ENCODE peak calls at places on chromosomes 12 and 14, in nine cellular contexts. Q is lower leg skin, O is ovary, K is mucosa of descending colon, W is PC-9, Y is astrocyte of the spinal cord, J is mammary epithelial cell, G is fibroblast of lung, P is endothelial cell. D is an unnamed sample.

GRCh38 chr12:39971348-39971747 is 134.5 kb downstream of the SLC2A13 start:
- DNase-seq in P (no peak), J (no peak), K (no peak), W (no peak), Y (no peak), G (no peak), Q (no peak), O (no peak), D (no peak)

GRCh38 chr12:69091447-69092022 is 147.8 kb upstream of the CPSF6 start:
- DNase-seq in Y (no peak), W (no peak), G (no peak), J (no peak), Q (no peak), O (no peak), P (no peak), K (no peak), D (no peak)

GRCh38 chr12:18799140-18799446 is 61.2 kb downstream of the CAPZA3 start:
- DNase-seq in W (no peak), G (no peak), O (no peak), J (no peak), Y (no peak), P (no peak), Q (no peak), K (no peak), D (no peak)

GRCh38 chr14:35050652-35051051 is 4.6 kb downstream of the FAM177A1 start:
- DNase-seq in O (no peak), J (no peak), K (no peak), Y (peak), W (no peak), P (no peak), Q (no peak), G (peak), D (no peak)

GRCh38 chr14:70641548-70642312 is at the start of gene TTC9:
- DNase-seq in W (peak), P (peak), Y (no peak), Q (no peak), K (no peak), J (no peak), O (peak), G (no peak), D (no peak)

GRCh38 chr12:26787125-26787495 is 45.9 kb downstream of the ITPR2 start:
- DNase-seq in O (peak), Q (no peak), J (peak), Y (peak), P (no peak), K (no peak), G (peak), W (no peak), D (peak)

GRCh38 chr12:64064706-64065105 is 157.4 kb downstream of the KICS2 start:
- DNase-seq in G (no peak), Y (no peak), J (no peak), W (no peak), Q (no peak), K (no peak), P (no peak), O (no peak), D (no peak)

GRCh38 chr12:101670007-101670671 is 27.3 kb upstream of the CHPT1 start:
- DNase-seq in Q (peak), K (peak), P (peak), J (peak), O (no peak), G (peak), W (no peak), Y (peak), D (peak)

GRCh38 chr14:47674546-47675238 is 713 bp downstream of the MDGA2 start:
- DNase-seq in G (no peak), O (no peak), P (peak), K (no peak), J (no peak), Y (peak), Q (no peak), W (no peak), D (no peak)

GRCh38 chr12:106753526-106753925 is 21.0 kb upstream of the RIC8B start:
- DNase-seq in O (no peak), J (no peak), Y (no peak), Q (no peak), P (no peak), K (peak), W (no peak), G (no peak), D (no peak)

GRCh38 chr12:124172646-124173045 is 122.2 kb upstream of the RFLNA start:
- DNase-seq in W (no peak), O (no peak), K (no peak), Y (peak), Q (no peak), P (no peak), G (no peak), J (peak), D (no peak)

GRCh38 chr14:93133476-93133875 is 17.8 kb upstream of the ITPK1 start:
- DNase-seq in Y (no peak), K (no peak), W (peak), Q (peak), O (no peak), G (peak), P (no peak), J (peak), D (peak)

GRCh38 chr12:66755727-66756395 is 77.0 kb upstream of the GRIP1 start:
- DNase-seq in P (no peak), K (no peak), Y (no peak), W (no peak), G (no peak), O (no peak), Q (no peak), J (no peak), D (no peak)

GRCh38 chr12:76945867-76946266 is 67.0 kb upstream of the CSRP2 start:
- DNase-seq in G (peak), O (no peak), J (peak), W (no peak), K (no peak), P (no peak), Q (no peak), Y (peak), D (no peak)

GRCh38 chr12:101925352-101925751 is 48.0 kb downstream of the DRAM1 start:
- DNase-seq in J (peak), K (peak), W (no peak), Q (peak), O (peak), P (no peak), Y (peak), G (peak), D (peak)

GRCh38 chr12:62332598-62332997 is 72.4 kb downstream of the USP15 start:
- DNase-seq in O (no peak), K (no peak), P (no peak), G (peak), W (no peak), Y (peak), J (peak), Q (no peak), D (peak)

GRCh38 chr12:30796891-30797371 is 42.2 kb upstream of the CAPRIN2 start:
- DNase-seq in O (no peak), G (peak), W (peak), K (no peak), J (peak), P (no peak), Y (peak), Q (no peak), D (no peak)

GRCh38 chr14:105938055-105938863 is 411.9 kb downstream of the TMEM121 start:
- DNase-seq in J (no peak), O (no peak), Q (no peak), W (no peak), P (no peak), K (no peak), Y (no peak), G (no peak), D (no peak)

GRCh38 chr12:6452245-6452731 is 446 bp downstream of the TAPBPL start:
- DNase-seq in W (no peak), Q (no peak), J (no peak), O (peak), G (no peak), P (no peak), K (peak), Y (no peak), D (no peak)

GRCh38 chr12:124883263-124883876 is 19.7 kb upstream of the SCARB1 start:
- DNase-seq in O (no peak), G (no peak), Y (no peak), J (no peak), Q (no peak), W (no peak), K (no peak), P (no peak), D (no peak)

GRCh38 chr14:37594238-37594915 is 672 bp downstream of the FOXA1 start:
- DNase-seq in Q (no peak), P (peak), K (peak), Y (peak), O (no peak), G (peak), W (peak), J (peak), D (peak)

GRCh38 chr14:58955294-58955821 is 233.1 kb upstream of the DAAM1 start:
- DNase-seq in P (no peak), O (no peak), Q (no peak), G (no peak), Y (peak), K (no peak), W (no peak), J (no peak), D (no peak)

GRCh38 chr14:98909251-98909944 is 362.6 kb downstream of the BCL11B start:
- DNase-seq in Q (no peak), G (peak), W (no peak), J (peak), O (no peak), P (no peak), Y (peak), K (no peak), D (no peak)

GRCh38 chr12:12582895-12583303 is 20.2 kb upstream of the DUSP16 start:
- DNase-seq in Y (no peak), J (peak), O (no peak), W (peak), G (peak), K (no peak), P (no peak), Q (no peak), D (peak)

GRCh38 chr12:7144414-7145120 is 14.4 kb downstream of the CLSTN3 start:
- DNase-seq in P (no peak), J (no peak), K (no peak), Q (no peak), W (no peak), O (peak), G (peak), Y (peak), D (no peak)

GRCh38 chr12:76033116-76034001 is 1.8 kb upstream of the PHLDA1 start:
- DNase-seq in G (peak), Y (peak), J (peak), Q (no peak), W (no peak), K (no peak), P (no peak), O (no peak), D (no peak)

GRCh38 chr14:23056257-23056955 is 914 bp downstream of the CDH24 start:
- DNase-seq in K (peak), G (peak), Y (peak), P (peak), O (peak), W (peak), Q (no peak), J (peak), D (no peak)

GRCh38 chr12:64256166-64256800 is 34.2 kb upstream of the KICS2 start:
- DNase-seq in Y (peak), Q (no peak), G (peak), K (peak), P (no peak), O (no peak), J (peak), W (no peak), D (peak)

GRCh38 chr14:104731249-104731924 is 7.4 kb downstream of the ADSS1 start:
- DNase-seq in O (no peak), P (no peak), K (no peak), W (no peak), G (no peak), Y (no peak), J (no peak), Q (no peak), D (no peak)
- TF ChIP-seq CTCF in O (no peak), P (peak), K (no peak), W (peak), G (peak), Y (peak), J (peak), Q (no peak), D (peak)

GRCh38 chr14:85978851-85979250 is 448.9 kb downstream of the FLRT2 start:
- DNase-seq in G (no peak), K (no peak), Y (no peak), O (no peak), J (no peak), Q (no peak), P (no peak), W (no peak), D (no peak)
- TF ChIP-seq CTCF in G (peak), K (no peak), Y (no peak), O (no peak), J (no peak), Q (no peak), P (no peak), W (no peak), D (no peak)

GRCh38 chr14:81301813-81302212 is 81.1 kb upstream of the GTF2A1 start:
- DNase-seq in Q (no peak), J (no peak), W (no peak), Y (no peak), O (no peak), P (no peak), K (no peak), G (no peak), D (no peak)

GRCh38 chr14:81305743-81306142 is 85.0 kb upstream of the GTF2A1 start:
- DNase-seq in Y (no peak), W (no peak), O (no peak), P (no peak), G (no peak), J (no peak), K (no peak), Q (no peak), D (no peak)

GRCh38 chr14:81301371-81301770 is 80.6 kb upstream of the GTF2A1 start:
- DNase-seq in Y (no peak), Q (no peak), J (no peak), G (no peak), K (no peak), O (no peak), P (no peak), W (no peak), D (no peak)

GRCh38 chr14:81303258-81303935 is 82.6 kb upstream of the GTF2A1 start:
- DNase-seq in Q (peak), G (no peak), J (peak), Y (no peak), K (peak), P (no peak), O (no peak), W (peak), D (no peak)

DNA sequence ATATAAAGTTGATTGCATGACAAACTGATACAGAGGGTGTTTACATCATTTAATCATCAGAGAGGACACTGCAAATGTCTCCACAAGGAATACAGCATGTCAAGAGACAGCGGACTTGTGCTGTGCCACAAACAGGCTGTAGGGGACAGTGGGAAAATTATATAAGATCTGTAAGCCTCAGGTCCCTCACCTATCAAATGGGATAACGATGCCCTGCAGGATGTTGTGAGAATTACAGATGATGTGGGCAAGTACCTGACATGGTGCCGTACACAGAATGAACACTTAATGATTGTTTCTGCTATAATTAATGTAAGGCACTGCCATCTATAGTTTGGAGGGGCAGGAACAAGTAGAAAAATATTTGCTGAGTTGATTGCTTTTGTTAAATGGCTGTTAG is 81.9 kb upstream of the GTF2A1 start:
- DNase-seq in Y (no peak), K (no peak), P (no peak), W (no peak), O (no peak), J (no peak), Q (no peak), G (no peak), D (no peak)
- TF ChIP-seq CTCF in Y (no peak), K (no peak), P (no peak), W (no peak), O (no peak), J (no peak), Q (no peak), G (no peak), D (no peak)

DNA sequence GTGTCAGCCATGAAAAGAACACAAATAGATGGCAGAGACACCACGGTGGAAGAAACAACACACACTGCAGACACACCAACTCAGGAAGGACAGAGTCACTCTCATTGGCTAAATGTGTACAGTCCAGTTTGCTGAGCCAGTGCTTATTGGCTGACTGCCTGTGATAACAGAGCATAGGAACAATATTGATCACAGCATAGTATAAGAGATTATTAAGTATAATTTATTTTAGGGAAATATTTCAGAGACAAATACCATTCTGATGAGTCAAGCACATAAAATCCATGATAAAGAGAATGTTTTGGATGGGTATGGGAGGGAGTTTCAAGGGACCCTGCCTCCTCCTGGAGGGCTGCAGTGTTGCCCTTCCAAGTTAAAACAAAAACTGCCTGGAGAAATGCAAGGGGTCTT is 50.9 kb downstream of the BTG1 start:
- DNase-seq in G (peak), Y (peak), W (no peak), Q (no peak), O (no peak), P (no peak), J (no peak), K (no peak), D (no peak)
- TF ChIP-seq CTCF in G (no peak), Y (peak), W (no peak), Q (no peak), O (no peak), P (no peak), J (no peak), K (no peak), D (no peak)

GRCh38 chr14:60561845-60562746 is 53.1 kb downstream of the SIX6 start:
- DNase-seq in W (peak), Q (no peak), K (peak), Y (peak), P (peak), O (peak), G (peak), J (peak), D (no peak)
- TF ChIP-seq CTCF in W (peak), Q (no peak), K (no peak), Y (peak), P (peak), O (no peak), G (peak), J (peak), D (peak)

GRCh38 chr12:15527201-15527782 is 205.0 kb downstream of the PTPRO start:
- DNase-seq in Q (no peak), Y (no peak), P (no peak), O (no peak), W (no peak), K (no peak), G (peak), J (peak), D (no peak)
- TF ChIP-seq CTCF in Q (no peak), Y (peak), P (no peak), O (no peak), W (peak), K (no peak), G (peak), J (peak), D (no peak)

GRCh38 chr12:52171950-52172512 is 19.8 kb downstream of the KRT80 start:
- DNase-seq in P (peak), G (no peak), W (peak), Y (no peak), Q (no peak), J (peak), K (peak), O (no peak), D (no peak)
- TF ChIP-seq CTCF in P (peak), G (peak), W (peak), Y (peak), Q (no peak), J (peak), K (no peak), O (no peak), D (peak)

DNA sequence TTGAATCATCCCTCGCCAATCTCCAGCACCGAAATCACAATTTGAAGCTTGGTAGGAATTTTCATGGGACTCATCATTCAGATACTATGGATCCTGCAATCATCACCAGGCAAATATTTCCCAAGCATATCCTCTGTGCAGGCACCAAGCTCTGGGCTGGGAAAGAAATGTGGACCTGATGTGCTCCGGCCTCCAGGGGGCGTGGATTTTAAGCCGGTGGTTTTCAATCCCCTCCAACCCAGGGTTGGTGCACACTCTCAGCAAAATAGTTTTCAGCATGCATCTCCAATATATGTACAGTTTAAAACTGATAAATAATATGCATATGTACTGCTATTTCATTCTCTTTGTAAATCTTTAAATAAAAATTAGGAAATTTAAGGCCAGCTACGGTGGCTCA is 98.9 kb downstream of the RBM19 start:
- DNase-seq in P (peak), Q (no peak), J (no peak), O (no peak), Y (no peak), G (no peak), K (no peak), W (no peak), D (no peak)
- TF ChIP-seq CTCF in P (peak), Q (no peak), J (peak), O (no peak), Y (peak), G (peak), K (no peak), W (peak), D (peak)

D was measured in AG09319.